ENCODE peak calls at places on chromosomes 11 and 22, in seven cellular contexts. Z is GM23338, B is astrocyte, X is IMR-90, T is psoas muscle, U is spleen, I is MM.1S. D is an unnamed sample.

GRCh38 chr11:86245369-86246292 is 1.1 kb downstream of the EED start:
- DNase-seq in Z (peak; percentile 63), B (no peak), X (peak; percentile 6), T (no peak), U (peak; percentile 79), I (no peak), D (no peak)

GRCh38 chr11:36385121-36385530 is 89.0 kb downstream of the PRR5L start:
- DNase-seq in Z (no peak), B (peak; percentile 97), X (peak; percentile 92), T (no peak), U (no peak), I (no peak), D (no peak)

GRCh38 chr11:2717561-2717960 is 17.8 kb upstream of the KCNQ1OT1 start:
- DNase-seq in Z (no peak), B (no peak), X (no peak), T (peak; percentile 35), U (no peak), I (no peak), D (no peak)

GRCh38 chr11:44940424-44940823 is 10.3 kb downstream of the TP53I11 start:
- DNase-seq in Z (no peak), B (no peak), X (no peak), T (no peak), U (no peak), I (no peak), D (no peak)

GRCh38 chr11:44834846-44835245 is 108.1 kb downstream of the TSPAN18 start:
- DNase-seq in Z (no peak), B (no peak), X (no peak), T (no peak), U (no peak), I (no peak), D (no peak)

GRCh38 chr11:17538731-17539130 is 5.5 kb downstream of the USH1C start:
- DNase-seq in Z (no peak), B (no peak), X (no peak), T (peak; percentile 15), U (peak; percentile 65), I (no peak), D (no peak)

GRCh38 chr11:8765294-8765693 is 82.7 kb downstream of the RPL27A start:
- DNase-seq in Z (no peak), B (peak; percentile 87), X (peak; percentile 85), T (no peak), U (no peak), I (no peak), D (no peak)

GRCh38 chr11:94519478-94520084 is 7.3 kb downstream of the C11orf97 start:
- DNase-seq in Z (peak; percentile 62), B (no peak), X (peak; percentile 49), T (no peak), U (no peak), I (peak; percentile 54), D (no peak)

GRCh38 chr22:39251762-39252460 is 7.1 kb upstream of the PDGFB start:
- DNase-seq in Z (no peak), B (no peak), X (no peak), T (peak; percentile 45), U (no peak), I (no peak), D (no peak)

GRCh38 chr22:20646906-20647305 is 127.0 kb upstream of the SERPIND1 start:
- DNase-seq in Z (no peak), B (no peak), X (no peak), T (no peak), U (no peak), I (no peak), D (no peak)

GRCh38 chr11:23233075-23233474 is 372.8 kb upstream of the CCDC179 start:
- DNase-seq in Z (no peak), B (peak; percentile 78), X (peak; percentile 76), T (no peak), U (no peak), I (no peak), D (no peak)

GRCh38 chr22:23499845-23500500 is 80.1 kb downstream of the IGLL1 start:
- DNase-seq in Z (no peak), B (no peak), X (no peak), T (peak; percentile 38), U (peak; percentile 66), I (no peak), D (peak; percentile 44)

GRCh38 chr11:67277231-67277961 is 11.1 kb downstream of the GRK2 start:
- DNase-seq in Z (peak; percentile 82), B (no peak), X (peak; percentile 64), T (peak; percentile 94), U (peak; percentile 99), I (peak; percentile 97), D (peak; percentile 95)

GRCh38 chr11:94030059-94030458 is 8.9 kb downstream of the HEPHL1 start:
- DNase-seq in Z (no peak), B (no peak), X (no peak), T (no peak), U (no peak), I (no peak), D (no peak)

GRCh38 chr11:62980133-62980760 is 4.5 kb downstream of the SLC22A6 start:
- DNase-seq in Z (peak; percentile 42), B (no peak), X (peak; percentile 3), T (no peak), U (no peak), I (no peak), D (no peak)

GRCh38 chr11:42972741-42973140 is 339.1 kb upstream of the API5 start:
- DNase-seq in Z (no peak), B (no peak), X (no peak), T (no peak), U (no peak), I (no peak), D (no peak)

GRCh38 chr11:48109046-48109666 is 107.5 kb upstream of the OR4B1 start:
- DNase-seq in Z (no peak), B (peak; percentile 52), X (peak; percentile 63), T (no peak), U (no peak), I (peak; percentile 63), D (no peak)

GRCh38 chr11:101508370-101508769 is 75.4 kb downstream of the TRPC6 start:
- DNase-seq in Z (no peak), B (no peak), X (no peak), T (no peak), U (no peak), I (no peak), D (no peak)

GRCh38 chr11:46330154-46330886 is 16.9 kb upstream of the DGKZ start:
- DNase-seq in Z (no peak), B (no peak), X (no peak), T (no peak), U (no peak), I (no peak), D (no peak)

GRCh38 chr22:45575607-45576272 is 73.1 kb downstream of the FBLN1 start:
- DNase-seq in Z (no peak), B (no peak), X (no peak), T (peak; percentile 46), U (peak; percentile 48), I (no peak), D (no peak)

GRCh38 chr22:22371031-22371541 is 126.5 kb downstream of the VPREB1 start:
- DNase-seq in Z (peak; percentile 53), B (no peak), X (no peak), T (peak; percentile 65), U (no peak), I (no peak), D (no peak)

GRCh38 chr22:48802576-48802975 is 1025.1 kb downstream of the BRD1 start:
- DNase-seq in Z (no peak), B (no peak), X (no peak), T (no peak), U (peak; percentile 63), I (no peak), D (no peak)

GRCh38 chr22:45441158-45441557 is 27.7 kb downstream of the RIBC2 start:
- DNase-seq in Z (peak; percentile 77), B (no peak), X (peak; percentile 68), T (peak; percentile 71), U (no peak), I (peak; percentile 68), D (no peak)

GRCh38 chr11:90243534-90243933 is 20.7 kb upstream of the CHORDC1 start:
- DNase-seq in Z (peak; percentile 37), B (no peak), X (no peak), T (no peak), U (no peak), I (no peak), D (no peak)

DNA sequence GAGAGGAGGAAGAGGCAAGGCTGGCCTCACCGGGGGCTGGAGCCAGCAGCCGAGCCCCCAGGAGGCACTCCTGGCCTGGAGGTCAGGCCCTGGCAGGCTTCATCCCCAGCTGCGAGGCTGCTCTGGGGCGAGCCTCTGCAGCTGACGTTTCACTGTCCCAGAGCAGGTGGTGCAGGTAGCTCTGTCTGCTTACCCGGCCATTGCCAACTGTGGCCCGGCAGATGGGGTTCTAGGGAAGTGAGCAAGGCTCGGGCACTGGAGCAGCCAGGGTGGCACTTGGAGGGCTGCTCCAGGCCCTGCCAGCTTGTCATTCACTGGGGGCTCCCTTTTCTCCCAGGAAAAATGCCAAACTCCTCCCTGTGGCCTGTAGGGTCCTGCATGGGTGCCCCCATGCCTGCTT is 118.7 kb upstream of the ANO1 start:
- DNase-seq in Z (no peak), B (no peak), X (no peak), T (no peak), U (no peak), I (no peak), D (no peak)
- H3K4me1 ChIP-seq in Z (peaks cover 9% of the 10 kb centered on the region), B (peaks cover 18% of the 10 kb centered on the region), X (peaks cover 35% of the 10 kb centered on the region), T (no peaks in the 10 kb centered on the region), U (no peaks in the 10 kb centered on the region), I (no peaks in the 10 kb centered on the region), D (no peaks in the 10 kb centered on the region)

GRCh38 chr22:36998620-36999351 is 20.5 kb downstream of the TST start:
- DNase-seq in Z (peak; percentile 67), B (no peak), X (peak; percentile 15), T (no peak), U (no peak), I (no peak), D (no peak)
- TF ChIP-seq CTCF in Z (peak; percentile 67), B (no peak), X (no peak), T (no peak), U (no peak), I (no peak), D (no peak)

GRCh38 chr11:61679893-61680621 is at the start of gene DAGLA:
- DNase-seq in Z (peak; percentile 73), B (no peak), X (peak; percentile 43), T (peak; percentile 82), U (peak; percentile 93), I (peak; percentile 41), D (peak; percentile 91)
- H3K4me1 ChIP-seq in Z (peaks cover 5% of the 10 kb centered on the region), B (peaks cover 34% of the 10 kb centered on the region), X (peaks cover 4% of the 10 kb centered on the region), T (peaks cover 28% of the 10 kb centered on the region), U (peaks cover 28% of the 10 kb centered on the region), I (no peaks in the 10 kb centered on the region), D (peaks cover 10% of the 10 kb centered on the region)

GRCh38 chr11:118792642-118793124 is 1.7 kb upstream of the DDX6 start:
- DNase-seq in Z (peak; percentile 97), B (peak; percentile 90), X (peak; percentile 94), T (no peak), U (peak; percentile 84), I (peak; percentile 80), D (no peak)

GRCh38 chr11:118791015-118791960 is at the start of gene DDX6:
- DNase-seq in Z (peak; percentile 88), B (peak; percentile 75), X (peak; percentile 86), T (peak; percentile 96), U (peak; percentile 99), I (peak; percentile 80), D (peak; percentile 97)

GRCh38 chr11:118790357-118791014 is 478 bp downstream of the DDX6 start:
- DNase-seq in Z (peak; percentile 74), B (peak; percentile 27), X (peak; percentile 56), T (peak; percentile 72), U (peak; percentile 93), I (peak; percentile 54), D (no peak)

GRCh38 chr11:118791961-118792578 is 1.1 kb upstream of the DDX6 start:
- DNase-seq in Z (peak; percentile 51), B (no peak), X (no peak), T (no peak), U (no peak), I (peak; percentile 23), D (peak; percentile 77)

GRCh38 chr11:118789501-118790356 is 1.2 kb downstream of the DDX6 start:
- DNase-seq in Z (peak; percentile 47), B (peak; percentile 19), X (no peak), T (no peak), U (no peak), I (peak; percentile 65), D (no peak)
- TF ChIP-seq CTCF in Z (no peak), B (no peak), X (no peak), T (no peak), U (no peak), I (no peak), D (no peak)

D was measured in upper lobe of right lung.